ENCODE peak calls at places on chromosomes 3 and 15, in four cellular contexts. T is astrocyte, H is HCT116, P is upper lobe of right lung. X is an unnamed sample.

GRCh38 chr3:131174752-131175151 is 148.1 kb downstream of the NEK11 start:
- DNase-seq in T (peak), H (no peak), P (no peak), X (no peak)

GRCh38 chr15:33013827-33014445 is 180.6 kb downstream of the FMN1 start:
- DNase-seq in T (peak), H (peak), P (no peak), X (no peak)

GRCh38 chr3:151761581-151761980 is 27.9 kb downstream of the AADACL2 start:
- DNase-seq in T (no peak), H (no peak), P (no peak), X (no peak)

GRCh38 chr3:32138545-32139104 is 32.2 kb downstream of the GPD1L start:
- DNase-seq in T (peak), H (no peak), P (no peak), X (no peak)

GRCh38 chr15:22884344-22884743 is 45.9 kb downstream of the NIPA2 start:
- DNase-seq in T (no peak), H (no peak), P (peak), X (no peak)

GRCh38 chr3:66037330-66037985 is 1.3 kb downstream of the MAGI1 start:
- DNase-seq in T (peak), H (no peak), P (peak), X (no peak)

GRCh38 chr3:172107403-172107802 is 68.0 kb downstream of the FNDC3B start:
- DNase-seq in T (no peak), H (no peak), P (no peak), X (no peak)

GRCh38 chr3:134799393-134799792 is 4.3 kb downstream of the EPHB1 start:
- DNase-seq in T (peak), H (no peak), P (no peak), X (peak)

GRCh38 chr15:100095896-100096600 is 245.7 kb downstream of the ADAMTS17 start:
- DNase-seq in T (no peak), H (no peak), P (no peak), X (no peak)

GRCh38 chr3:181278468-181279238 is 289.1 kb upstream of the DNAJC19 start:
- DNase-seq in T (no peak), H (no peak), P (no peak), X (no peak)

GRCh38 chr3:69558912-69559311 is 173.0 kb upstream of the FRMD4B start:
- DNase-seq in T (no peak), H (no peak), P (no peak), X (no peak)

GRCh38 chr3:136078421-136079364 is 113.2 kb downstream of the PPP2R3A start:
- DNase-seq in T (peak), H (no peak), P (no peak), X (no peak)

GRCh38 chr3:111738238-111738637 is 120.8 kb upstream of the PHLDB2 start:
- DNase-seq in T (peak), H (no peak), P (no peak), X (no peak)

GRCh38 chr3:108292905-108293328 is 3.4 kb upstream of the HHLA2 start:
- DNase-seq in T (no peak), H (no peak), P (no peak), X (no peak)

GRCh38 chr3:11944052-11944673 is 60.0 kb upstream of the SYN2 start:
- DNase-seq in T (no peak), H (peak), P (no peak), X (no peak)

GRCh38 chr15:92643849-92644815 is 11.4 kb downstream of the FAM174B start:
- DNase-seq in T (no peak), H (no peak), P (no peak), X (no peak)

GRCh38 chr15:52678036-52678467 is 1.1 kb downstream of the ATOSA start:
- DNase-seq in T (peak), H (no peak), P (peak), X (no peak)

GRCh38 chr3:58191361-58191991 is 19.3 kb downstream of the DNASE1L3 start:
- DNase-seq in T (no peak), H (no peak), P (no peak), X (no peak)

GRCh38 chr3:99909714-99910508 is 92.2 kb downstream of the CMSS1 start:
- DNase-seq in T (peak), H (no peak), P (no peak), X (no peak)

GRCh38 chr15:76060098-76060989 is 559 bp downstream of the TMEM266 start:
- DNase-seq in T (no peak), H (no peak), P (no peak), X (no peak)

GRCh38 chr15:68791431-68792283 is 29.0 kb downstream of the ANP32A start:
- DNase-seq in T (no peak), H (no peak), P (no peak), X (no peak)

GRCh38 chr3:98662699-98663098 is 69.3 kb upstream of the CPOX start:
- DNase-seq in T (no peak), H (no peak), P (no peak), X (no peak)

GRCh38 chr3:98651766-98652077 is 58.3 kb upstream of the CPOX start:
- DNase-seq in T (no peak), H (no peak), P (no peak), X (no peak)

GRCh38 chr3:98655666-98656065 is 62.3 kb upstream of the CPOX start:
- DNase-seq in T (peak), H (no peak), P (no peak), X (no peak)

DNA sequence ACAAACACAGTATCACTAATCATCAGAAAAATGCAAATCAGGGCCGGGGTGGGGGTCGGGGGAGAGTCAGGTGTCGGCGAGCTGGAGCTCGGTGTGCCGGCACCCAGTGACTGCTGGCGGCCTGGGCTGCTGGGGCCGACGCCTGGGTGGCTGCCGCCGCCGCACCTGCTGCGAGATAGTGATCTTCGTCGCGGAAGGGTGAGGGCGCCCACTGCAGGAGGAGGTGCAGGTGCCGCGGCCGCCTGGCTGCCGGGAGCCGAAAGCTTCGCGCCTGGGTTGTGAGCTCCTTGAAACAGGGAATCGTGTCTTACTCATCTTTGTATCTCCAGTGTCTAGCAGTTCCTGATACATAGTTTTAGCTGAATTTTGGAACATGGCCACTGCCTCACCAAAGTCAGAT is 64.0 kb upstream of the CPOX start:
- DNase-seq in T (no peak), H (peak), P (peak), X (no peak)
- TF ChIP-seq CTCF in T (no peak), H (peak), P (peak), X (no peak)

DNA sequence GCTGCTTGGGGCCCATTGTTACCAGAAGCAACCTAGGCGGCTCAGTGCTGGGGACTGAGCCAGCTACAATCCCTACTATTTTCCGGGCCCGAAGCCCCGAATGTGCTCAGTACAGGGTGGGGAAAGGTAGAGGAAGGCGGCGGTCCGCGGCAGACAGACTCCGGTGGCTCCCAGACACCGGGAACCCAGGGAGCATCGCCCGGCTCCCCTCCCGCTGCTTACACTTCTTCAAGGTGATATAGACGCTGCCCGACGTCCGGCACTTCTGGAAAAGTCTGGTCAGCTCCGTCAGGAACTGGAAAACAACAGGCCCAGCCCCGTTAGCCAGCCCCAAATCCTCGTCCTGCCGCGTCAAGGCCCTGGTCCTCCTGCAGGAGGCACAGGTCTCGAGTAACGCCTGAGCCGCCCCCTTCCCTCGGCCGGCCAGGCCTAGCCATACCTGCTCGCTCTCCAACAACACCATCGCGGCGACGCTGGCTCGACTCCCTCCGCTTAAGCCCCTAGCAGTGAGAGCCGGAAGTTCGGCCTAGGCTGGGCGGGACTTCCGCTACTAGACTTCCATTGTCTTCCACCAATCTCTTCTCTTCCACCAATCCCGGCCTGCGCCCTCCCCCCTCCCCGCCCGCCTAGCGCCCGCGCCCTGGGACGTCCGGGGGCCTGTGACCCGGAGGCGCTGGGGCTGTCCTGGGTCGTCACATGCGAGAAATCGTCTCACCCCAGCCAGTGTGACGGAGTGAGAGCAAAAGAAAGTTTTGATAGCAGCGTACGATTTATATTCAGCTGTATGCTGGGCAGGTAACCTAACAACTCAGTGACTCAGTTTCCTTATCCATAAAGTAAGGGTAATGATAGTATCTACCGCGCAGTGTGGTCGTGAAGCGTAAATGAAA is at the start of gene SRP14:
- DNase-seq in T (peak), H (peak), P (peak), X (peak)
- TF ChIP-seq CTCF in T (no peak), H (no peak), P (no peak), X (no peak)

GRCh38 chr3:46674031-46674592 is 19.4 kb downstream of the ALS2CL start:
- DNase-seq in T (no peak), H (no peak), P (peak), X (no peak)
- TF ChIP-seq CTCF in T (peak), H (peak), P (no peak), X (peak)

DNA sequence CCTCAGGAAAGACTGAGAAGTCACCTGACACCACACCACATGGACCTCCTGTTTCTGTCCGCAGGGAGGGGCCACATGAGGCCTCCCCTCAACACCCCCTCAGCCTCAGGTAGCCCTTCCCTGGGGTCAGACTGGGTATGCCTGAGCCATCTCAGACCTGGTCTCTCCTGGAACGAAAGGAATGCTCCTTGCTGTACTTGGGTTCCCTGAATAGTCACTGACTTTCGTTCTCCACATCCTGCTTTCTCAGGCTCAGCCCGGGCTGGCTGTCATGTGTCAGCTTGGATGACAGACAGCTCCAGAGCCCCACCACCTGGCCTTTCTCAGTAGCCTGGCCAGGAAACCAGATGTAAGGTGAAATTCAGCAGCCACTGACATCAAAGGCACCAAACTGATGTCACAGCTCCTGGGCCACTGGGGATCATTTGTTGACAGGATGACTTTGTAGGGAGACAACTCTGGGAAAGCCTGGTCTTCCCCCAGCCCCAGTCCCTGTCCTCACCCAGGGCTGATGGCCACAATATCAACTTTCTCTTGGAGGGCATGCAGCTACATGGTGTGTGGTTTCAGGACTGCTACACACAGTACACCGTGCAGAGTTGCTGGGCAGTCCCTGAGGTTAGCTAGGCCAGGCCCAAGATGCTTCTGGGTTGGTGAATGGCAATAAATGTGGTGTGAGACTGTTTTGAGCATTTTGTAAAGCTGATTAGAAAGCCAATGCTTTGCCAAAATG is 141.4 kb upstream of the MRPS22 start:
- DNase-seq in T (no peak), H (peak), P (no peak), X (no peak)
- TF ChIP-seq CTCF in T (no peak), H (peak), P (no peak), X (no peak)

GRCh38 chr3:45499529-45499928 is 95.0 kb upstream of the LIMD1 start:
- DNase-seq in T (peak), H (peak), P (no peak), X (no peak)
- TF ChIP-seq CTCF in T (peak), H (peak), P (peak), X (peak)